ENCODE peak calls at places on chromosomes 6 and 20, in five cellular contexts. L is NCI-H1436 treated with DMSO at 0.1 percent for 48 hours, Z is NCI-H1092, U is left cardiac atrium, F is AG10803. W is an unnamed sample.

GRCh38 chr6:157493173-157493572 is 112.2 kb downstream of the ZDHHC14 start:
- DNase-seq in Z (no peak), U (no peak), L (no peak), F (no peak), W (no peak)

GRCh38 chr6:107712523-107713213 is 111.4 kb downstream of the SCML4 start:
- DNase-seq in U (no peak), Z (no peak), F (peak; percentile 23), L (no peak), W (no peak)

GRCh38 chr6:43506667-43507471 is 3.3 kb downstream of the LRRC73 start:
- DNase-seq in Z (peak; percentile 75), F (peak; percentile 77), U (peak; percentile 76), L (no peak), W (peak; percentile 75)

GRCh38 chr6:73694711-73695411 is 1.1 kb upstream of the CD109 start:
- DNase-seq in U (no peak), F (peak; percentile 71), L (no peak), Z (no peak), W (no peak)

GRCh38 chr6:75145976-75146375 is 59.9 kb downstream of the COL12A1 start:
- DNase-seq in L (no peak), F (no peak), U (no peak), Z (no peak), W (no peak)

GRCh38 chr6:56862415-56863175 is 92.3 kb upstream of the BEND6 start:
- DNase-seq in U (no peak), F (no peak), L (no peak), Z (no peak), W (no peak)

GRCh38 chr6:116330511-116330910 is 40.2 kb upstream of the DSE start:
- DNase-seq in U (no peak), F (no peak), L (no peak), Z (no peak), W (no peak)

GRCh38 chr20:57325632-57326356 is 3.8 kb upstream of the SPO11 start:
- DNase-seq in F (no peak), U (no peak), Z (no peak), L (no peak), W (no peak)